ENCODE peak calls at places on chromosomes 13 and 19, in five cellular contexts. Z is endothelial cell, T is GM13977, W is right lobe of liver, Y is AG04450. D is an unnamed sample.
A peak's percentile ranks its signal among the peaks of the same experiment; 100 is the strongest.

GRCh38 chr19:41792513-41793413 is 3.6 kb upstream of the CEACAM3 start:
- DNase-seq in Z (peak; percentile 70), T (peak; percentile 48), W (peak; percentile 55), Y (no peak), D (peak; percentile 49)

GRCh38 chr13:97429681-97430081 is 4.3 kb upstream of the RAP2A start:
- DNase-seq in Z (no peak), T (no peak), W (no peak), Y (no peak), D (no peak)

GRCh38 chr19:43820098-43820860 is 6.8 kb upstream of the ZNF283 start:
- DNase-seq in Z (no peak), T (peak; percentile 19), W (no peak), Y (peak; percentile 7), D (peak; percentile 38)

GRCh38 chr13:92681239-92681638 is 545.4 kb upstream of the GPC6 start:
- DNase-seq in Z (no peak), T (no peak), W (no peak), Y (no peak), D (no peak)

GRCh38 chr13:21517576-21517975 is 58.5 kb upstream of the ZDHHC20 start:
- DNase-seq in Z (no peak), T (no peak), W (no peak), Y (no peak), D (no peak)

GRCh38 chr13:33154911-33155310 is 130.6 kb downstream of the STARD13 start:
- DNase-seq in Z (no peak), T (no peak), W (no peak), Y (no peak), D (no peak)

GRCh38 chr13:95360464-95361097 is 59.3 kb upstream of the ABCC4 start:
- DNase-seq in Z (no peak), T (no peak), W (no peak), Y (no peak), D (no peak)

GRCh38 chr19:30691767-30692516 is 319.8 kb downstream of the ZNF536 start:
- DNase-seq in Z (no peak), T (no peak), W (no peak), Y (no peak), D (no peak)

GRCh38 chr19:756232-756631 is 5.3 kb downstream of the MISP start:
- DNase-seq in Z (no peak), T (no peak), W (no peak), Y (no peak), D (no peak)

GRCh38 chr13:95643471-95643813 is 1.1 kb downstream of the DZIP1 start:
- DNase-seq in Z (no peak), T (no peak), W (no peak), Y (no peak), D (no peak)

GRCh38 chr13:106449096-106449495 is 86.4 kb downstream of the EFNB2 start:
- DNase-seq in Z (no peak), T (no peak), W (no peak), Y (no peak), D (no peak)

GRCh38 chr19:33821871-33822270 is 25.2 kb downstream of the KCTD15 start:
- DNase-seq in Z (no peak), T (peak; percentile 5), W (no peak), Y (no peak), D (no peak)

GRCh38 chr19:7456964-7457541 is 31.8 kb downstream of the PEX11G start:
- DNase-seq in Z (no peak), T (no peak), W (no peak), Y (no peak), D (no peak)

GRCh38 chr19:33580645-33581037 is 41.1 kb upstream of the CHST8 start:
- DNase-seq in Z (no peak), T (no peak), W (no peak), Y (no peak), D (no peak)

GRCh38 chr19:53254451-53255341 is at the start of gene ZNF677:
- DNase-seq in Z (peak; percentile 83), T (peak; percentile 76), W (peak; percentile 84), Y (peak; percentile 41), D (peak; percentile 51)

GRCh38 chr19:23547156-23547555 is 139.9 kb downstream of the ZNF675 start:
- DNase-seq in Z (no peak), T (no peak), W (no peak), Y (no peak), D (no peak)

GRCh38 chr19:46350758-46351159 is 3.9 kb downstream of the PPP5C start:
- DNase-seq in Z (no peak), T (peak; percentile 59), W (peak; percentile 49), Y (no peak), D (peak; percentile 55)

GRCh38 chr13:113152894-113153809 is 5.3 kb upstream of the PROZ start:
- DNase-seq in Z (peak; percentile 40), T (peak; percentile 56), W (peak; percentile 71), Y (no peak), D (no peak)

GRCh38 chr19:50230379-50231351 is 27.2 kb downstream of the MYH14 start:
- DNase-seq in Z (no peak), T (no peak), W (no peak), Y (no peak), D (no peak)

GRCh38 chr13:52001120-52001731 is 10.0 kb downstream of the ATP7B start:
- DNase-seq in Z (no peak), T (peak; percentile 73), W (no peak), Y (peak; percentile 11), D (peak; percentile 76)

DNA sequence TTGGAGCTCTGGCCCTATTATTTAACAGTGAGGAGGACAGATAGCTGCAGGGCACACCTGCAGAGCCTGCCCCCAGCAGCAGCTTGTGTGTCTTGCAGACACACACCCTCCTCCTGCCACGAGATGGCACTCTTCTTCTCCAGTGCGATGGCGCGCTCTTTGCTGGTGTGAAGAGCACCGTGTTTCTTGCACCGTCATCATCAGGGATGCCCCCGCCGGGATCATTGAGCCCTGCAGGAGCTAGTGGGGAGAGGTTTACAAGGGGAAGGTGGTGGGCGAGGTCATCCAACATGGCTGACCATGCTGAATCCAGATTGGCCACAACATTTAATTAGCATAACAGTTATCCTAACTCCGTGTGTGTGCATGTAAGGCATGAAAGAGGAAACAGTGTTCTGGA is 105.6 kb downstream of the RAB20 start:
- DNase-seq in Z (peak; percentile 59), T (peak; percentile 95), W (peak; percentile 84), Y (peak; percentile 20), D (peak; percentile 90)
- TF ChIP-seq CTCF in Z (peak; percentile 33), T (peak; percentile 97), W (peak; percentile 88), Y (peak; percentile 74), D (peak; percentile 97)

GRCh38 chr19:11380653-11381534 is 3.2 kb downstream of the EPOR start:
- DNase-seq in Z (peak; percentile 90), T (peak; percentile 99), W (peak; percentile 91), Y (peak; percentile 80), D (peak; percentile 98)

GRCh38 chr19:11383706-11384048 is 437 bp downstream of the EPOR start:
- DNase-seq in Z (no peak), T (no peak), W (no peak), Y (no peak), D (no peak)

GRCh38 chr19:11382898-11383705 is 1.0 kb downstream of the EPOR start:
- DNase-seq in Z (peak; percentile 73), T (peak; percentile 68), W (peak; percentile 78), Y (no peak), D (peak; percentile 67)

GRCh38 chr19:11379857-11380350 is 4.2 kb downstream of the EPOR start:
- DNase-seq in Z (no peak), T (no peak), W (no peak), Y (no peak), D (no peak)

DNA sequence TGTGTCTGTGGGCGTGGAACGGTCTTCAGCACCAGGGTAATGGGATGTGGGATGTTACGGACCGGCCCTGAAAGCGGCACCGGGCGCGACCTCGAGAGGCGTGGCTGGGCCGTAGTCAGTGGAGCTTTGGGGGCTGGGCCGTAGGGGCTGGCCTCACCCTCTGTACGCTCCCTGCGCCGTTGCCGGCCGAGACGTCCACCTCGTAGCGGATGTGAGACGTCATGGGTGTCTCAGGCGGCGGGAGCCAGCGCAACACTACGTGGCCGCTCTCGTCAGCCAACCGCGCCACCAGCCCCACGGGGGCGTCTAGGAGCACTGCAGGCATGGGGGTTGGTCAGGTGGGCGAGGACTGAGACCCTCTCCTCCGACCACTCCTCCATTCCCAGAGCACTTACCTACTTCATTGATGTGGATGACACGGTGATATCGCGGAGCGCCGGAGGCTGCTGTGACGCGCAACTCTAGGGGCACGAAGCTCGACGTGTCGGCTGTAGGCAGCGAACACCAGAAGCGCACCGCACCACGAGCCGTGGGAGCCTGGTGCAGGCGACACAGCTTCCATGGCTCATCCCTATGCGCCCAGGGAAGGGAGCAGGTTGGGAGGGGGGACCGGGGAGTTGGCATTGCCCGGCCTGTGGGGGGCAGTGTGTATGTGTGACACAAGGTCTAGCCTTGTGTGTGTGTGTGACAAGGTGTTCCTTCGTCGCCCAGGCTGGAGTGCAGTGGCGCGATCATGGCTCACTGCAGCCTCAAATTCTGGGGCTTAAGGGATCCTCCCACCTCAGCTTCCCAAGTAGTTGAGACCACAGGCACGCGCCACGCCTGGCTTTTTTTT is 2.4 kb downstream of the EPOR start:
- DNase-seq in Z (peak; percentile 65), T (peak; percentile 90), W (peak; percentile 76), Y (no peak), D (peak; percentile 88)
- TF ChIP-seq CTCF in Z (no peak), T (peak; percentile 51), W (no peak), Y (peak; percentile 16), D (peak; percentile 48)

DNA sequence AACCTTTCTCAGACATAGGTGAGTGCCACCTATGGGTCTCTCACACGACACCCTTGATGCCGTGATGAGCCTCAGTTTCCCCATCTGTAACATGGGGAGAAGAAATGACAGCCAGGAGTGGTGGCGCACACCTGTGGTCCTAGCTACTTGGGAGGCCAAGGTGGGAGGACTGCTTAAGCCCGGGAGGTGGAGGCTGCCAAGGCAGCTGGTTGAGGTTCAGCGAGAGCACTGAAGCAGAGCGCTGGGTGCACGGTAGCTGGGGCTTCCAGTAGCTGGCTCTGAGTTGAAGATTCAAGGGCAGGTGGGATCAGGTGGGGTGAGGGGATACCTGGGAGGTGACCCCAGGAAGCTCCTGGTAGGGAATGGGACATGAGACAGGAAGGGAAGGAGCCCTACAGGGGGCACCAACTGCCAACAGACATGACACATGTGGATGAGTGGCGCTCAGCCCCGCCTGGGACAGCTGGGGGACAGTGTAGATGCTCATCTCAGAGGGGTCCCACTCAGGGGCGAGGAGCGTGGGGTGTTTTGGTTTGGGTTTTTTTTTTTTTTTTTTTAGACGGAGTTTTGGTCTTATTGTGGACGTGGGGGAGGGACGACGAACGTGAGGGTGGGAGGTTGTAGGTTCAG is 6.5 kb upstream of the SSBP4 start:
- DNase-seq in Z (no peak), T (no peak), W (peak; percentile 25), Y (no peak), D (no peak)
- TF ChIP-seq CTCF in Z (no peak), T (no peak), W (no peak), Y (no peak), D (no peak)

GRCh38 chr13:45167611-45168554 is 33.0 kb downstream of the KCTD4 start:
- DNase-seq in Z (no peak), T (no peak), W (peak; percentile 56), Y (no peak), D (no peak)
- TF ChIP-seq CTCF in Z (no peak), T (no peak), W (no peak), Y (no peak), D (no peak)